ENCODE peak calls at places on chromosome 15, in five cellular contexts. Y is transverse colon, W is left ventricle myocardium inferior, E is fibroblast of pulmonary artery, J is heart left ventricle. K is an unnamed sample.

GRCh38 chr15:100001405-100001804 is 268.2 kb upstream of the LYSMD4 start:
- DNase-seq in Y (no peak), W (no peak), J (no peak), E (no peak), K (no peak)

GRCh38 chr15:67794832-67795574 is 30.3 kb upstream of the SKOR1 start:
- DNase-seq in E (no peak), Y (no peak), J (no peak), W (no peak), K (no peak)

GRCh38 chr15:81185896-81186295 is 10.8 kb upstream of the IL16 start:
- DNase-seq in W (no peak), Y (no peak), E (no peak), J (no peak), K (no peak)

GRCh38 chr15:82999905-83000671 is 11.4 kb downstream of the C15orf40 start:
- DNase-seq in W (no peak), E (peak), Y (no peak), J (no peak), K (no peak)

GRCh38 chr15:48409623-48410022 is 78.4 kb downstream of the DUT start:
- DNase-seq in W (no peak), E (no peak), J (no peak), Y (no peak), K (no peak)

GRCh38 chr15:100713163-100713867 is 110.9 kb downstream of the ASB7 start:
- DNase-seq in Y (peak), W (no peak), J (no peak), E (peak), K (no peak)

GRCh38 chr15:89021224-89021623 is 67.0 kb upstream of the ABHD2 start:
- DNase-seq in E (no peak), W (no peak), J (no peak), Y (no peak), K (no peak)

GRCh38 chr15:70197945-70198361 is 100.2 kb upstream of the TLE3 start:
- DNase-seq in J (no peak), E (no peak), W (no peak), Y (no peak), K (no peak)

GRCh38 chr15:101025896-101026631 is 106.9 kb downstream of the LRRK1 start:
- DNase-seq in W (no peak), J (no peak), Y (peak), E (no peak), K (no peak)

GRCh38 chr15:39756806-39757522 is 25.7 kb downstream of the FSIP1 start:
- DNase-seq in E (peak), W (no peak), J (no peak), Y (no peak), K (peak)

GRCh38 chr15:76196286-76196948 is 114.9 kb downstream of the ETFA start:
- DNase-seq in W (peak), Y (peak), E (peak), J (peak), K (peak)

GRCh38 chr15:68114356-68114755 is 60.2 kb downstream of the PIAS1 start:
- DNase-seq in E (peak), J (no peak), Y (no peak), W (no peak), K (no peak)

DNA sequence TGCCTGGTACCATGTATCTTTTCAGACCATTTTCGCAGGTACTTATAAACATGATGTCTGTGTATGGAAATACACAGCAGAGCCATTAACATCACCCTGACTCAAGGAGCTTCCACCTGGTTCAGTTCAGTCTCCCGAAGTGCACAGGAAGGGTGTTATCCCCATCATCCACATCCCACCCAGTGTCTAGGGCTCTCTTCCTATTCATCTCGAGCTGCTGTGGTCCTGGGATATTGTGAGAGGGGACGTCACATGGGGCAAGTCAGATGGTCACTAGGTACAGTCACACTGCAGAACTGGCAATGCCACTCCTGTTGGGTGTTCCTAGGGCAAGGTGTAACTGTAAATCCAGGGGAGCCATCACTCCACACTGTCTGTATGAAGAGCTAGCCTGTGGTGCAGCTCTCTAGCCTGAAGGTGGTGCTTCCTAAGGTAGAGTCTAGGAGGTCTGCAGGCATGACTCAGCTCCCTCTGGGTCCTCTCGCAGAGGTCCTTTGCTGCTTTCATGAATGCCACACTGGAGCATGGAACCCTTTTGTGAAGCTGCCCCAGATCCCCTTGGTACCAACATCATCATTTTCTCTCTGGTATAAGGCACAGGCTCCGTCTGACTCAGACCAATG is 13.9 kb downstream of the ISLR2 start:
- DNase-seq in Y (no peak), W (no peak), E (no peak), J (no peak), K (no peak)
- TF ChIP-seq CTCF in Y (no peak), W (no peak), E (no peak), J (no peak), K (no peak)

GRCh38 chr15:29403778-29404177 is 134.2 kb upstream of the NSMCE3 start:
- DNase-seq in E (no peak), W (no peak), Y (no peak), J (no peak), K (no peak)
- TF ChIP-seq CTCF in E (no peak), W (no peak), Y (no peak), J (no peak), K (no peak)

GRCh38 chr15:53000412-53000811 is 210.3 kb upstream of the ONECUT1 start:
- DNase-seq in E (no peak), J (no peak), W (no peak), Y (no peak), K (no peak)
- TF ChIP-seq CTCF in E (no peak), J (no peak), W (no peak), Y (no peak), K (no peak)

GRCh38 chr15:42371125-42371524 is 11.8 kb downstream of the CAPN3 start:
- DNase-seq in W (no peak), J (no peak), Y (no peak), E (peak), K (no peak)
- TF ChIP-seq CTCF in W (no peak), J (no peak), Y (no peak), E (peak), K (peak)

GRCh38 chr15:71538181-71538580 is 272.2 kb upstream of the NR2E3 start:
- DNase-seq in W (no peak), E (no peak), Y (no peak), J (no peak), K (no peak)

GRCh38 chr15:71538922-71539321 is 271.4 kb upstream of the NR2E3 start:
- DNase-seq in W (no peak), J (no peak), Y (no peak), E (no peak), K (no peak)

GRCh38 chr15:71530116-71530515 is 280.2 kb upstream of the NR2E3 start:
- DNase-seq in Y (no peak), J (no peak), W (no peak), E (no peak), K (no peak)

GRCh38 chr15:71529353-71529752 is 281.0 kb upstream of the NR2E3 start:
- DNase-seq in J (no peak), W (no peak), E (no peak), Y (no peak), K (no peak)

DNA sequence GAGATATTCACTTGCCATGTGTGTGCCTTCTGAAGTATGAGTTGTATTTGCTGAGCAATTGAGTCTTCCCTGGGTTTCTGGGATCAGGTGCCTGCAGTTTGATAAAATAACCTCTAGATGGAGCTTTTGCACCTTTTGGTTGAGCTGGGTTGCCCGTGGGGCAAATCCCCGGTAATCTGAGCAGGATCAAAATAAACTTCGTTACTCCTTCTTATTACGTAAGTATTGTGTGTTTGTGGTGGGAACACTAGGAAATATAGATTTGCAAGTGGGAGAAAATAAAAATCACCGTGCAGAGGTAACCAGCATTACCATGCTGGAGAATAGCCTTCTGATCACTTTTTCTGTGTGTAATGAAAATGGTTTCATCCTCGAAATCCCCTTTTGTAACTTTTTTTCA is 277.4 kb upstream of the NR2E3 start:
- DNase-seq in W (no peak), E (peak), J (no peak), Y (no peak), K (no peak)
- TF ChIP-seq CTCF in W (peak), E (peak), J (peak), Y (peak), K (peak)

GRCh38 chr15:41583795-41584194 is 24.8 kb downstream of the TYRO3 start:
- DNase-seq in J (no peak), E (no peak), W (no peak), Y (no peak), K (no peak)
- TF ChIP-seq CTCF in J (no peak), E (no peak), W (no peak), Y (no peak), K (no peak)

K was measured in AG04450.